ENCODE peak calls at places on chromosomes 6 and 20, in five cellular contexts. Y is Peyer's patch; J is CD8-positive, alpha-beta T cell; R is cardiac muscle cell; Q is thyroid gland. V is an unnamed sample. For H3K4me1 and H3K36me3, the result is how much of the 10 kb centered on the place peaks cover.

GRCh38 chr6:37077459-37078296 is 72.2 kb downstream of the FGD2 start:
- DNase-seq in Y (no peak), J (no peak), R (peak), Q (peak), V (peak)

GRCh38 chr20:23132930-23133559 is 46.9 kb upstream of the CD93 start:
- DNase-seq in Y (peak), J (no peak), R (peak), Q (no peak), V (no peak)

GRCh38 chr20:49508435-49509199 is 26.1 kb upstream of the KCNB1 start:
- DNase-seq in Y (no peak), J (no peak), R (peak), Q (no peak), V (peak)

GRCh38 chr20:23244916-23245552 is 105.6 kb upstream of the NXT1 start:
- DNase-seq in Y (no peak), J (no peak), R (no peak), Q (no peak), V (no peak)

GRCh38 chr6:43741829-43742228 is 28.2 kb upstream of the VEGFA start:
- DNase-seq in Y (no peak), J (no peak), R (no peak), Q (no peak), V (no peak)

GRCh38 chr6:118667988-118668387 is 16.6 kb upstream of the CEP85L start:
- DNase-seq in Y (no peak), J (no peak), R (peak), Q (no peak), V (no peak)

GRCh38 chr20:36317675-36318074 is 11.5 kb downstream of the DLGAP4 start:
- DNase-seq in Y (peak), J (no peak), R (no peak), Q (no peak), V (no peak)

GRCh38 chr6:165858571-165858970 is 195.5 kb upstream of the PDE10A start:
- DNase-seq in Y (no peak), J (no peak), R (peak), Q (no peak), V (no peak)

GRCh38 chr6:131642565-131643261 is 5.6 kb downstream of the ENPP3 start:
- DNase-seq in Y (no peak), J (no peak), R (no peak), Q (no peak), V (no peak)

GRCh38 chr6:165767228-165767627 is 104.2 kb upstream of the PDE10A start:
- DNase-seq in Y (no peak), J (no peak), R (peak), Q (no peak), V (no peak)

GRCh38 chr6:3240595-3240994 is 13.1 kb upstream of the TUBB2B start:
- DNase-seq in Y (no peak), J (no peak), R (no peak), Q (no peak), V (no peak)

GRCh38 chr6:146770965-146771735 is 172.4 kb downstream of the ADGB start:
- DNase-seq in Y (no peak), J (peak), R (peak), Q (peak), V (no peak)

GRCh38 chr6:170454512-170455285 is 98.4 kb downstream of the PSMB1 start:
- DNase-seq in Y (no peak), J (no peak), R (no peak), Q (peak), V (no peak)

GRCh38 chr6:146620655-146621054 is 21.9 kb downstream of the ADGB start:
- DNase-seq in Y (no peak), J (no peak), R (peak), Q (no peak), V (no peak)

GRCh38 chr6:27518881-27519795 is 46.2 kb upstream of the ZNF184 start:
- DNase-seq in Y (peak), J (peak), R (peak), Q (peak), V (peak)

GRCh38 chr6:76840865-76841264 is 622.4 kb downstream of the HTR1B start:
- DNase-seq in Y (no peak), J (no peak), R (no peak), Q (no peak), V (no peak)

GRCh38 chr6:139653136-139653535 is 278.7 kb upstream of the CITED2 start:
- DNase-seq in Y (no peak), J (no peak), R (no peak), Q (no peak), V (no peak)

GRCh38 chr6:46014511-46015118 is 1.0 kb downstream of the CLIC5 start:
- DNase-seq in Y (peak), J (no peak), R (no peak), Q (peak), V (no peak)

GRCh38 chr6:118712955-118713354 is 61.6 kb upstream of the CEP85L start:
- DNase-seq in Y (no peak), J (no peak), R (peak), Q (no peak), V (no peak)

GRCh38 chr6:9437836-9438235 is 977.0 kb downstream of the TFAP2A start:
- DNase-seq in Y (no peak), J (no peak), R (no peak), Q (no peak), V (no peak)

GRCh38 chr6:13924146-13924948 is 405 bp upstream of the RNF182 start:
- DNase-seq in Y (peak), J (no peak), R (peak), Q (peak), V (peak)

GRCh38 chr20:35253010-35253409 is 24.9 kb downstream of the MMP24OS start:
- DNase-seq in Y (no peak), J (no peak), R (no peak), Q (no peak), V (no peak)

GRCh38 chr6:137879885-137880430 is 12.9 kb downstream of the TNFAIP3 start:
- DNase-seq in Y (no peak), J (no peak), R (no peak), Q (no peak), V (no peak)

GRCh38 chr6:137879301-137879700 is 12.2 kb downstream of the TNFAIP3 start:
- DNase-seq in Y (no peak), J (no peak), R (no peak), Q (no peak), V (no peak)

GRCh38 chr6:137877113-137877512 is 10.1 kb downstream of the TNFAIP3 start:
- DNase-seq in Y (no peak), J (no peak), R (no peak), Q (no peak), V (no peak)

GRCh38 chr6:137878070-137878809 is 11.2 kb downstream of the TNFAIP3 start:
- DNase-seq in Y (no peak), J (no peak), R (no peak), Q (no peak), V (no peak)

DNA sequence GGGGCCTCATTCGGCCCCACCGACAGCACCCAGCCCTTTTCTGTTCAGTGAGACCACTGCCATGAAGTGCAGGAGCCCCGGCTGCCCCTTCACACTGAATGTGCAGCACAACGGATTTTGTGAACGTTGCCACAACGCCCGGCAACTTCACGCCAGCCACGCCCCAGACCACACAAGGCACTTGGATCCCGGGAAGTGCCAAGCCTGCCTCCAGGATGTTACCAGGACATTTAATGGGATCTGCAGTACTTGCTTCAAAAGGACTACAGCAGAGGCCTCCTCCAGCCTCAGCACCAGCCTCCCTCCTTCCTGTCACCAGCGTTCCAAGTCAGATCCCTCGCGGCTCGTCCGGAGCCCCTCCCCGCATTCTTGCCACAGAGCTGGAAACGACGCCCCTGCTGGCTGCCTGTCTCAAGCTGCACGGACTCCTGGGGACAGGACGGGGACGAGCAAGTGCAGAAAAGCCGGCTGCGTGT is 11.8 kb downstream of the TNFAIP3 start:
- DNase-seq in Y (no peak), J (no peak), R (no peak), Q (peak), V (peak)
- H3K4me1 ChIP-seq in Y (under half), J (under half), R (under half), Q (under half), V (under half)

GRCh38 chr6:704037-704436 is 11.1 kb upstream of the EXOC2 start:
- DNase-seq in Y (no peak), J (no peak), R (no peak), Q (no peak), V (no peak)

GRCh38 chr6:701215-701614 is 8.3 kb upstream of the EXOC2 start:
- DNase-seq in Y (no peak), J (no peak), R (no peak), Q (no peak), V (no peak)

GRCh38 chr6:705047-705446 is 12.1 kb upstream of the EXOC2 start:
- DNase-seq in Y (no peak), J (no peak), R (no peak), Q (no peak), V (no peak)

GRCh38 chr6:701696-702479 is 8.9 kb upstream of the EXOC2 start:
- DNase-seq in Y (no peak), J (no peak), R (no peak), Q (no peak), V (no peak)

DNA sequence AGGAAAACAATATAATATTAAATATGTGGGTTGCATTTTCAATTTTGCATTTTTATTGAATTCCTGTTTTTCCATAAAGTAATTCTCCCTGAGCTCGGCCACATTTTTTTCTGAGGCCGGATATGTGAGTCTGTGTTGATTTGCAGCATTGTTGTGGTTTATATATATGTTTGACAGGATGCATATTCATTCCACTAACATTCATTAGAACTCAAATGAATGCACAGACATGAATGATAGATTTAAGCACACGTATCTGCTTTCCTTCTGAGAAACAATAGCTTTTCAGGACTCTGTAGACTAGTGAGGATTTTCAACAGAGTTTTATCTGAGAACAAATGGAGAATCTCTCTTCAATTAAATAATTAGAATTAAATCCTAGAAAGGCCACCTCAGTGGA is 10.6 kb upstream of the EXOC2 start:
- DNase-seq in Y (no peak), J (no peak), R (no peak), Q (no peak), V (no peak)
- H3K4me3 ChIP-seq in Y (no peak), J (no peak), R (no peak), Q (no peak), V (no peak)

GRCh38 chr6:151310852-151311767 is 71.3 kb downstream of the AKAP12 start:
- DNase-seq in Y (no peak), J (no peak), R (no peak), Q (no peak), V (peak)
- H3K36me3 ChIP-seq in Y (under half), J (under half), R (under half), Q (under half), V (under half)

GRCh38 chr6:102582569-102582968 is 1189.1 kb downstream of the GRIK2 start:
- DNase-seq in Y (no peak), J (no peak), R (no peak), Q (no peak), V (peak)

GRCh38 chr6:102581378-102582124 is 1188.0 kb downstream of the GRIK2 start:
- DNase-seq in Y (peak), J (no peak), R (no peak), Q (no peak), V (no peak)
- H3K4me1 ChIP-seq in Y (under half), J (under half), R (under half), Q (under half), V (under half)

GRCh38 chr6:6878921-6879585 is 228.7 kb upstream of the RREB1 start:
- DNase-seq in Y (no peak), J (no peak), R (no peak), Q (no peak), V (no peak)
- H3K4me3 ChIP-seq in Y (no peak), J (no peak), R (no peak), Q (no peak), V (no peak)

GRCh38 chr20:3755814-3756480 is 11.6 kb downstream of the ADISSP start:
- DNase-seq in Y (no peak), J (no peak), R (no peak), Q (no peak), V (no peak)
- H3K36me3 ChIP-seq in Y (under half), J (under half), R (under half), Q (under half), V (under half)

DNA sequence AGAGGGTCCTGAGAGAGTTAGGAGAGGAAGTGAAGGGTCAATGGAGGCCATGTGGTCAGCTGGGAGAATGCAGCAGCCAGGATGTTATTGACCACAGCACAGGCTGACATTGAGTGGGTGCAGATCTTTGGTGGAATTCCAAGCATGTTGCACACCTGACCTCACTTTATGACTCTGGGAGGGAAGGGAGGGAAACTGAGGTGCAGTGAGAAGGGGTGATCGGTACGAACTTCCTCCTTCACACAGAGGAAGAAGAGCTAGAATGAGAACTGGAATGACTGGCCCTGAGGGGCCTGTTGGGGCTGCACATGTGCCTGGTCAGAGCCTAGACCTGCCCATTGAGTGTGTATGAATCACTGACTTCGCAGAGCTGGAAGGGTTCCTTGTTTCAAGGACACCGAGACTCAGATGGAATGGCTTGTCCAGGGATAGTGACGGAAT is 9.8 kb downstream of the FAM83D start:
- DNase-seq in Y (no peak), J (no peak), R (peak), Q (no peak), V (no peak)
- H3K4me1 ChIP-seq in Y (under half), J (under half), R (under half), Q (under half), V (under half)

DNA sequence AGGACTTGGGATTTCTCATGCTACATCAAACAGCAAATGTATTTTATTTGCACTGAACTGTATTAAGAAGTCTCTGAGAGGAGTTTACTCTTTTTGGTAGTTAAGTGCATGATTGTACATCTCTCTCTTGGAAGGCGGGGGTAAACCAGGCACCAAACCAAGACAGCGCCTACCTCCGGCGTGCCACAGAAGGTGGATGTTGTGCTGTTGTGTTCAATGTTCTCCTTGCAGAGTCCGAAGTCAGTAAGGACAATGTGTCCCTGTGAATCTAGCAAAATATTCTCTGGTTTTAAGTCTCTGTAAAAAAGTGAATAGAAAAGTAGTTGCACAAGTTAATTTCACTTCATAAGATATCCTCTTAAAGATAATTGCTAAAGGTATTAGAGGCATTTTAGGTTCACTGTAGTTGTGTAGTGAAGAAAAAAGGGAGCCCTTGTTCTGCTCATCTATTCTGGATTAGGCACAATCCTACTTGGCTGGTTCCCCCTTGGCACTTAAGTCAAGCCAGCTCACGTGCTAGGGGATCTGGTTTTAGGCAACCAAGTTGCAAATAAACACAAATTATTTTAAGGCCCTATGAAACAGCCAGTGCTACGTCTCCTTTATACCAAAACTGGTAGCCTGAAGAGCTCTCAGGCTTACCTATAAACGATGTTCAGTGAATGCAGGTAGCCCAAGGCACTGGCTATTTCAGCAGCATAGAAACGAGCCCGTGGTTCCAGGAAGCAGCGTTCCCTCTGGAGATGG is 119.8 kb upstream of the SLC2A12 start:
- DNase-seq in Y (no peak), J (no peak), R (peak), Q (no peak), V (no peak)
- H3K4me3 ChIP-seq in Y (peak), J (no peak), R (no peak), Q (no peak), V (peak)